ENCODE peak calls at places on chromosomes 11 and 22, in eight cellular contexts. Q is WERI-Rb-1; E is uterus; I is Peyer's patch; O is endodermal cell; H is choroid plexus epithelial cell; C is AG10803; Y is CD4-positive, alpha-beta T cell. X is an unnamed sample.

GRCh38 chr22:27952091-27952490 is 33.0 kb upstream of the PITPNB start:
- DNase-seq in Q (no peak), E (no peak), I (no peak), O (no peak), H (peak), C (peak), Y (no peak), X (no peak)

GRCh38 chr11:76243157-76243556 is 36.9 kb upstream of the WNT11 start:
- DNase-seq in Q (no peak), E (no peak), I (peak), O (peak), H (no peak), C (no peak), Y (no peak), X (peak)

GRCh38 chr11:45737056-45737455 is 67.9 kb upstream of the SLC35C1 start:
- DNase-seq in Q (no peak), E (no peak), I (no peak), O (no peak), H (peak), C (peak), Y (no peak), X (no peak)

GRCh38 chr11:41612415-41612814 is 153.0 kb upstream of the LRRC4C start:
- DNase-seq in Q (no peak), E (no peak), I (no peak), O (no peak), H (no peak), C (peak), Y (no peak), X (no peak)

GRCh38 chr22:28024422-28024888 is 105.4 kb upstream of the PITPNB start:
- DNase-seq in Q (peak), E (no peak), I (peak), O (no peak), H (no peak), C (no peak), Y (no peak), X (no peak)

GRCh38 chr22:30249049-30250038 is 2.8 kb upstream of the LIF start:
- DNase-seq in Q (no peak), E (peak), I (no peak), O (no peak), H (no peak), C (no peak), Y (no peak), X (no peak)

GRCh38 chr11:33703234-33703633 is 2.6 kb upstream of the C11orf91 start:
- DNase-seq in Q (no peak), E (no peak), I (no peak), O (no peak), H (no peak), C (no peak), Y (no peak), X (no peak)

GRCh38 chr11:20488352-20488751 is 100.8 kb downstream of the PRMT3 start:
- DNase-seq in Q (peak), E (no peak), I (no peak), O (no peak), H (no peak), C (no peak), Y (no peak), X (no peak)

GRCh38 chr22:43188829-43189545 is 2.1 kb upstream of the TTLL12 start:
- DNase-seq in Q (no peak), E (no peak), I (no peak), O (peak), H (no peak), C (peak), Y (no peak), X (no peak)

GRCh38 chr11:47247502-47247901 is 1.1 kb downstream of the ACP2 start:
- DNase-seq in Q (no peak), E (no peak), I (no peak), O (no peak), H (no peak), C (no peak), Y (no peak), X (no peak)

GRCh38 chr11:34674038-34674437 is 53.1 kb downstream of the EHF start:
- DNase-seq in Q (no peak), E (no peak), I (no peak), O (no peak), H (no peak), C (no peak), Y (no peak), X (no peak)

GRCh38 chr11:23903044-23903704 is 593.7 kb upstream of the LUZP2 start:
- DNase-seq in Q (no peak), E (no peak), I (no peak), O (no peak), H (peak), C (peak), Y (no peak), X (no peak)

GRCh38 chr11:65471410-65471762 is 27.5 kb upstream of the MALAT1 start:
- DNase-seq in Q (peak), E (peak), I (peak), O (peak), H (peak), C (peak), Y (no peak), X (no peak)

GRCh38 chr22:23512738-23513137 is 67.4 kb downstream of the IGLL1 start:
- DNase-seq in Q (no peak), E (no peak), I (no peak), O (no peak), H (no peak), C (no peak), Y (no peak), X (no peak)

GRCh38 chr22:29216873-29217666 is 11.4 kb downstream of the EMID1 start:
- DNase-seq in Q (no peak), E (peak), I (no peak), O (no peak), H (peak), C (peak), Y (no peak), X (peak)

GRCh38 chr11:9280655-9281301 is 15.6 kb upstream of the DENND5A start:
- DNase-seq in Q (no peak), E (no peak), I (no peak), O (peak), H (peak), C (peak), Y (peak), X (no peak)

GRCh38 chr11:45209904-45210699 is 63.7 kb downstream of the PRDM11 start:
- DNase-seq in Q (peak), E (peak), I (peak), O (peak), H (peak), C (peak), Y (no peak), X (peak)

GRCh38 chr11:69088676-69089146 is 40.0 kb downstream of the TPCN2 start:
- DNase-seq in Q (peak), E (peak), I (peak), O (peak), H (peak), C (peak), Y (peak), X (peak)

GRCh38 chr11:1421291-1421690 is 31.6 kb downstream of the BRSK2 start:
- DNase-seq in Q (no peak), E (no peak), I (no peak), O (no peak), H (no peak), C (no peak), Y (no peak), X (no peak)

GRCh38 chr11:13140028-13140870 is 131.1 kb downstream of the RASSF10 start:
- DNase-seq in Q (no peak), E (no peak), I (peak), O (no peak), H (peak), C (peak), Y (no peak), X (no peak)

GRCh38 chr11:103987631-103988594 is 48.5 kb upstream of the DDI1 start:
- DNase-seq in Q (no peak), E (no peak), I (no peak), O (no peak), H (peak), C (no peak), Y (no peak), X (no peak)
- TF ChIP-seq CTCF in Q (no peak), E (no peak), I (no peak), O (no peak), H (peak), C (no peak), Y (no peak), X (no peak)

DNA sequence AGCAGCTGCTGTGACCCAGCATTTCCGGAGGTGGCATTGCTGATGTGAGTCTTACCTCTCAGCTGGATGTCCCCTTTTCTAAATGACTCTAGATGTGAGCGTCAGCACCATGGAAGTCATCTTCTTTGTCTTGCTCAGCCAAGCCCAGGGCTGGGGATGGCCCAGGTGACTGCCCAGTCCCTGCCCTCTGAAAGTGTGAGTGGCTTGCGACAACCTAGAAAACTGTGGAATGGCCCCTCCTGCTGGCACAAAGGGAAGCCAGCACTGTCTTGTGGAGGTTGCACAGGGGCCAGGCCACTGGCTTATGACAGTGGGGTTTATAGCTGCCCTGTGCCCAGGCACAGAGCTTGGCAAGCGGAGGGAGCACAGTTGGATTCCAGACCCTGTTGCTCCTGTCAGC is 6.2 kb downstream of the TUB start:
- DNase-seq in Q (no peak), E (peak), I (no peak), O (peak), H (no peak), C (no peak), Y (no peak), X (no peak)
- TF ChIP-seq CTCF in Q (peak), E (peak), I (no peak), O (peak), H (peak), C (peak), Y (no peak), X (no peak)

GRCh38 chr11:121451982-121452608 is at the start of gene SORL1:
- DNase-seq in Q (peak), E (peak), I (peak), O (peak), H (peak), C (peak), Y (peak), X (peak)
- TF ChIP-seq CTCF in Q (peak), E (peak), I (no peak), O (peak), H (peak), C (peak), Y (peak), X (no peak)

GRCh38 chr11:114209904-114210303 is 86.3 kb upstream of the NNMT start:
- DNase-seq in Q (no peak), E (no peak), I (peak), O (no peak), H (peak), C (no peak), Y (no peak), X (no peak)
- TF ChIP-seq CTCF in Q (no peak), E (no peak), I (no peak), O (no peak), H (no peak), C (no peak), Y (no peak), X (no peak)

DNA sequence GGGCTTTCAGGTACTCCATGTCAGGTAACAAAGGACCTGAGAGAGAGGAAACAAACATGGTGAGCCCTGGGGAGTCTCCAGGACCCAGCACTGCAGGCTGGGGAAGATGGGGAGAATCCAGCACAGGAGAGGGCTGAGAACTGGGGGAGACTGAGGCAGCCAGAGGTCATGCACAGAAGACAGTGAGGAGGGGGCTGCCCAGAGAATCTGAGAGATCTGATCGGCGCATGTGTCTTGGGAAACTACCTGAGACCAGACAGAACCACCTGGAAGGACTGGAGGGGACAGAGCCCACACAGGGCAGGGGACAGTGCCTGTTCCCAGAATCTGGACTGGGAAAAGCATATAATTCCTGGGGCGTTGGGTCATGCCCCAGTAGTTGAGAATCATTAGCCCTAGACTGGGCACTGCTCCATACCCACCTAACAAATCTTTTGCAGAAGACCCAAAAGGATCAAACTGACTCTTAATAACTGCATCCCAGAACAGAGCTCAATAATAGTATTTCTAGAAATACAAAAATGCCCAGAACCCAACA is 20.0 kb upstream of the COMT start:
- DNase-seq in Q (no peak), E (no peak), I (no peak), O (no peak), H (no peak), C (no peak), Y (no peak), X (no peak)
- TF ChIP-seq CTCF in Q (no peak), E (no peak), I (no peak), O (no peak), H (no peak), C (no peak), Y (no peak), X (no peak)

GRCh38 chr11:130237282-130238006 is 77.3 kb downstream of the ZBTB44 start:
- DNase-seq in Q (no peak), E (no peak), I (no peak), O (no peak), H (no peak), C (no peak), Y (no peak), X (no peak)

GRCh38 chr11:130234315-130234714 is 74.7 kb downstream of the ST14 start:
- DNase-seq in Q (no peak), E (no peak), I (no peak), O (no peak), H (no peak), C (no peak), Y (no peak), X (no peak)
- TF ChIP-seq CTCF in Q (no peak), E (no peak), I (no peak), O (no peak), H (no peak), C (no peak), Y (no peak), X (no peak)

GRCh38 chr22:40156001-40156516 is 21.7 kb upstream of the TNRC6B start:
- DNase-seq in Q (no peak), E (no peak), I (no peak), O (peak), H (peak), C (no peak), Y (no peak), X (no peak)
- TF ChIP-seq CTCF in Q (peak), E (no peak), I (no peak), O (peak), H (peak), C (no peak), Y (no peak), X (no peak)

GRCh38 chr11:111046291-111046690 is 199.2 kb upstream of the POU2AF2 start:
- DNase-seq in Q (no peak), E (no peak), I (no peak), O (no peak), H (peak), C (peak), Y (no peak), X (no peak)
- TF ChIP-seq CTCF in Q (no peak), E (no peak), I (no peak), O (no peak), H (no peak), C (no peak), Y (no peak), X (no peak)